ENCODE peak calls at places on chromosomes 5 and 9, in six cellular contexts. Z, G, Y, M, F and Q are unnamed samples.

GRCh38 chr9:68692519-68692918 is 12.5 kb upstream of the PIP5K1B start:
- DNase-seq in Z (no peak), G (no peak), Y (no peak), M (no peak), F (no peak), Q (no peak)

GRCh38 chr9:714675-715074 is 126.8 kb upstream of the DMRT1 start:
- DNase-seq in Z (no peak), G (no peak), Y (peak), M (no peak), F (no peak), Q (no peak)

GRCh38 chr5:65307088-65307487 is 174.6 kb downstream of the ADAMTS6 start:
- DNase-seq in Z (no peak), G (no peak), Y (no peak), M (no peak), F (no peak), Q (no peak)

GRCh38 chr9:95138474-95138873 is 179.0 kb downstream of the FANCC start:
- DNase-seq in Z (no peak), G (no peak), Y (peak), M (no peak), F (no peak), Q (no peak)

GRCh38 chr9:137860361-137860760 is 17.2 kb upstream of the CACNA1B start:
- DNase-seq in Z (no peak), G (no peak), Y (no peak), M (no peak), F (no peak), Q (no peak)

GRCh38 chr9:21741151-21741550 is 61.3 kb upstream of the MTAP start:
- DNase-seq in Z (no peak), G (no peak), Y (no peak), M (no peak), F (no peak), Q (no peak)

GRCh38 chr9:134434896-134435506 is 108.7 kb downstream of the RXRA start:
- DNase-seq in Z (peak), G (no peak), Y (peak), M (no peak), F (no peak), Q (no peak)

GRCh38 chr9:122695696-122696095 is 20.8 kb downstream of the OR1L3 start:
- DNase-seq in Z (no peak), G (no peak), Y (no peak), M (no peak), F (no peak), Q (no peak)

GRCh38 chr5:111447822-111448221 is 64.5 kb downstream of the STARD4 start:
- DNase-seq in Z (no peak), G (no peak), Y (no peak), M (no peak), F (peak), Q (no peak)

GRCh38 chr5:122377023-122377422 is 65.0 kb downstream of the SNCAIP start:
- DNase-seq in Z (no peak), G (peak), Y (no peak), M (no peak), F (no peak), Q (no peak)

GRCh38 chr9:21314152-21314551 is 9.0 kb upstream of the IFNA5 start:
- DNase-seq in Z (no peak), G (no peak), Y (no peak), M (no peak), F (no peak), Q (no peak)

GRCh38 chr5:103774736-103775135 is 212.1 kb upstream of the NUDT12 start:
- DNase-seq in Z (no peak), G (no peak), Y (no peak), M (no peak), F (no peak), Q (no peak)

GRCh38 chr9:627571-627970 is 213.9 kb upstream of the DMRT1 start:
- DNase-seq in Z (no peak), G (no peak), Y (no peak), M (no peak), F (no peak), Q (no peak)

GRCh38 chr5:55638455-55638854 is 73.7 kb downstream of the SLC38A9 start:
- DNase-seq in Z (no peak), G (no peak), Y (no peak), M (no peak), F (no peak), Q (no peak)

GRCh38 chr5:122163151-122164069 is 34.1 kb downstream of the ZNF474 start:
- DNase-seq in Z (no peak), G (no peak), Y (no peak), M (no peak), F (no peak), Q (no peak)

GRCh38 chr9:126479515-126479914 is 134.2 kb upstream of the LMX1B start:
- DNase-seq in Z (no peak), G (no peak), Y (no peak), M (no peak), F (no peak), Q (no peak)

GRCh38 chr5:156677963-156678362 is 172.1 kb upstream of the PPP1R2B start:
- DNase-seq in Z (peak), G (no peak), Y (no peak), M (no peak), F (no peak), Q (no peak)

GRCh38 chr5:17189381-17190036 is 27.9 kb upstream of the BASP1 start:
- DNase-seq in Z (peak), G (peak), Y (peak), M (peak), F (peak), Q (peak)

GRCh38 chr5:172979778-172980177 is 3.8 kb upstream of the ATP6V0E1 start:
- DNase-seq in Z (no peak), G (no peak), Y (no peak), M (no peak), F (no peak), Q (no peak)

GRCh38 chr5:16548115-16548514 is 68.7 kb downstream of the RETREG1 start:
- DNase-seq in Z (no peak), G (no peak), Y (no peak), M (no peak), F (no peak), Q (no peak)